ENCODE peak calls at places on chromosomes 5 and 9, in five cellular contexts. T is activated T-cell treated with anti-CD3 and anti-CD28 coated beads for 48 hours, A is progenitor cell of endocrine pancreas, U is Peyer's patch, K is gastrocnemius medialis. M is an unnamed sample.

GRCh38 chr5:54702470-54702869 is 184.9 kb downstream of the SNX18 start:
- DNase-seq in T (no peak), K (no peak), A (no peak), U (no peak), M (no peak)

GRCh38 chr5:36607114-36607561 is 732 bp downstream of the SLC1A3 start:
- DNase-seq in A (no peak), T (no peak), K (peak), U (no peak), M (no peak)

GRCh38 chr5:171092194-171092593 is 216.9 kb upstream of the TLX3 start:
- DNase-seq in A (no peak), K (no peak), T (no peak), U (no peak), M (no peak)

GRCh38 chr5:56011835-56012234 is 17.1 kb upstream of the IL6ST start:
- DNase-seq in T (no peak), U (no peak), A (no peak), K (no peak), M (no peak)

GRCh38 chr9:131390990-131391389 is 2.9 kb upstream of the PRRC2B start:
- DNase-seq in K (no peak), A (no peak), T (no peak), U (no peak), M (no peak)

GRCh38 chr9:114287001-114287762 is 35.7 kb upstream of the ORM1 start:
- DNase-seq in U (peak), A (no peak), K (peak), T (no peak), M (peak)

GRCh38 chr5:124452389-124452788 is 294.1 kb downstream of the ZNF608 start:
- DNase-seq in U (no peak), T (no peak), K (no peak), A (no peak), M (no peak)

GRCh38 chr5:9149988-9150387 is 395.9 kb downstream of the SEMA5A start:
- DNase-seq in A (no peak), T (no peak), K (no peak), U (no peak), M (no peak)

GRCh38 chr9:87395804-87396458 is 101.7 kb upstream of the DAPK1 start:
- DNase-seq in T (no peak), U (no peak), A (no peak), K (no peak), M (peak)

GRCh38 chr9:128716581-128717254 is 7.2 kb downstream of the ZDHHC12 start:
- DNase-seq in U (no peak), K (no peak), A (no peak), T (no peak), M (no peak)

GRCh38 chr5:54719384-54720306 is 202.1 kb downstream of the SNX18 start:
- DNase-seq in U (no peak), A (no peak), K (no peak), T (no peak), M (no peak)

GRCh38 chr9:121277518-121278275 is 9.7 kb downstream of the GSN start:
- DNase-seq in T (no peak), K (no peak), A (no peak), U (no peak), M (no peak)

GRCh38 chr9:133842721-133843227 is 104.6 kb upstream of the SARDH start:
- DNase-seq in U (peak), A (no peak), K (no peak), T (no peak), M (no peak)

GRCh38 chr5:140169410-140169809 is 5.6 kb upstream of the CYSTM1 start:
- DNase-seq in A (no peak), U (no peak), T (no peak), K (no peak), M (no peak)

GRCh38 chr9:131847665-131848354 is 107.9 kb upstream of the RAPGEF1 start:
- DNase-seq in U (no peak), A (no peak), T (no peak), K (no peak), M (no peak)

GRCh38 chr5:140358738-140359310 is 1.2 kb upstream of the SLC4A9 start:
- DNase-seq in U (no peak), T (no peak), K (no peak), A (no peak), M (no peak)

GRCh38 chr5:96093890-96094381 is 132.3 kb upstream of the ELL2 start:
- DNase-seq in T (no peak), U (no peak), K (no peak), A (no peak), M (no peak)

GRCh38 chr9:104855837-104856236 is 72.1 kb downstream of the ABCA1 start:
- DNase-seq in A (no peak), U (no peak), K (peak), T (no peak), M (no peak)

GRCh38 chr5:112333236-112333850 is 85.7 kb downstream of the EPB41L4A start:
- DNase-seq in T (no peak), A (no peak), K (no peak), U (no peak), M (no peak)

GRCh38 chr5:157267766-157268480 is 2.0 kb downstream of the CYFIP2 start:
- DNase-seq in T (no peak), K (no peak), U (no peak), A (no peak), M (no peak)

GRCh38 chr9:79701651-79702050 is 129.9 kb downstream of the TLE4 start:
- DNase-seq in T (no peak), K (peak), U (no peak), A (no peak), M (no peak)

GRCh38 chr9:33157960-33158359 is 9.2 kb downstream of the B4GALT1 start:
- DNase-seq in A (no peak), U (no peak), T (no peak), K (no peak), M (peak)

GRCh38 chr9:21506910-21507795 is 25.0 kb upstream of the IFNE start:
- DNase-seq in A (no peak), T (no peak), K (no peak), U (no peak), M (no peak)

GRCh38 chr9:93598647-93599241 is 22.4 kb downstream of the PHF2 start:
- DNase-seq in U (peak), T (no peak), A (no peak), K (no peak), M (peak)

GRCh38 chr5:1748271-1748670 is 51.4 kb downstream of the MRPL36 start:
- DNase-seq in A (no peak), K (peak), T (no peak), U (no peak), M (no peak)

GRCh38 chr5:151458314-151458713 is 10.9 kb downstream of the SLC36A1 start:
- DNase-seq in U (peak), K (no peak), T (no peak), A (no peak), M (no peak)

GRCh38 chr9:126347911-126348760 is 21.5 kb downstream of the MVB12B start:
- DNase-seq in T (no peak), U (no peak), K (no peak), A (no peak), M (peak)

GRCh38 chr9:121902483-121903135 is 190.5 kb downstream of the TTLL11 start:
- DNase-seq in T (no peak), K (no peak), U (no peak), A (no peak), M (no peak)

GRCh38 chr9:93174976-93175375 is 9.0 kb upstream of the WNK2 start:
- DNase-seq in T (no peak), K (peak), A (no peak), U (no peak), M (no peak)

GRCh38 chr5:73856972-73857371 is 231.0 kb downstream of the ARHGEF28 start:
- DNase-seq in T (no peak), A (no peak), U (no peak), K (no peak), M (no peak)

GRCh38 chr9:124088476-124088837 is 76.9 kb downstream of the LHX2 start:
- DNase-seq in K (no peak), A (no peak), T (no peak), U (no peak), M (no peak)

GRCh38 chr9:127541176-127541575 is 70.9 kb upstream of the STXBP1 start:
- DNase-seq in T (no peak), A (no peak), U (no peak), K (no peak), M (no peak)

GRCh38 chr9:111483862-111484563 is at the start of gene ECPAS:
- DNase-seq in T (peak), A (peak), U (peak), K (peak), M (peak)

GRCh38 chr9:123769723-123770122 is 160.2 kb downstream of the DENND1A start:
- DNase-seq in A (no peak), K (no peak), T (no peak), U (no peak), M (no peak)

GRCh38 chr9:27676827-27677226 is 103.5 kb upstream of the C9orf72 start:
- DNase-seq in K (no peak), U (no peak), A (no peak), T (no peak), M (no peak)

M was measured in left lobe of liver.